ENCODE peak calls at places on chromosomes 16 and 17, in nine cellular contexts. One of them, this sample, is unnamed.

GRCh38 chr16:87056083-87056482 is 261.1 kb downstream of the C16orf95 start:
- DNase-seq in GM23338: no peak
- DNase-seq in HL-60: no peak
- DNase-seq in HepG2: no peak
- DNase-seq in SK-N-SH: no peak
- DNase-seq in GM12878: no peak
- DNase-seq in HCT116: no peak
- DNase-seq in Panc1: no peak
- DNase-seq in K562: no peak
- DNase-seq in this sample: no peak

GRCh38 chr16:4327782-4328579 is 12.1 kb downstream of the GLIS2 start:
- DNase-seq in K562: peak; percentile 49
- DNase-seq in SK-N-SH: peak; percentile 95
- DNase-seq in Panc1: no peak
- DNase-seq in HL-60: no peak
- DNase-seq in GM12878: no peak
- DNase-seq in HCT116: no peak
- DNase-seq in HepG2: peak; percentile 86
- DNase-seq in GM23338: peak; percentile 95
- DNase-seq in this sample: no peak

GRCh38 chr17:5706835-5707234 is 122.5 kb upstream of the NLRP1 start:
- DNase-seq in SK-N-SH: peak; percentile 56
- DNase-seq in Panc1: peak; percentile 45
- DNase-seq in GM12878: peak; percentile 8
- DNase-seq in HCT116: peak; percentile 33
- DNase-seq in HL-60: no peak
- DNase-seq in GM23338: peak; percentile 92
- DNase-seq in K562: peak; percentile 51
- DNase-seq in HepG2: peak; percentile 35
- DNase-seq in this sample: peak; percentile 69

GRCh38 chr16:1902547-1903219 is 15.5 kb downstream of the HS3ST6 start:
- DNase-seq in K562: no peak
- DNase-seq in GM12878: no peak
- DNase-seq in HL-60: no peak
- DNase-seq in Panc1: no peak
- DNase-seq in GM23338: no peak
- DNase-seq in SK-N-SH: peak; percentile 48
- DNase-seq in HCT116: no peak
- DNase-seq in HepG2: no peak
- DNase-seq in this sample: no peak

GRCh38 chr17:81432873-81433451 is 37.7 kb downstream of the BAHCC1 start:
- DNase-seq in GM23338: no peak
- DNase-seq in Panc1: no peak
- DNase-seq in K562: no peak
- DNase-seq in GM12878: no peak
- DNase-seq in SK-N-SH: no peak
- DNase-seq in HepG2: no peak
- DNase-seq in HCT116: no peak
- DNase-seq in HL-60: no peak
- DNase-seq in this sample: peak; percentile 56

GRCh38 chr17:66817750-66818149 is 17.2 kb upstream of the CACNG5 start:
- DNase-seq in HL-60: no peak
- DNase-seq in HepG2: no peak
- DNase-seq in GM12878: no peak
- DNase-seq in HCT116: no peak
- DNase-seq in Panc1: no peak
- DNase-seq in GM23338: no peak
- DNase-seq in K562: no peak
- DNase-seq in SK-N-SH: no peak
- DNase-seq in this sample: no peak

GRCh38 chr16:47732122-47732805 is 271.1 kb downstream of the PHKB start:
- DNase-seq in K562: no peak
- DNase-seq in SK-N-SH: no peak
- DNase-seq in GM12878: no peak
- DNase-seq in HCT116: peak; percentile 42
- DNase-seq in GM23338: peak; percentile 2
- DNase-seq in HL-60: peak; percentile 51
- DNase-seq in Panc1: peak; percentile 57
- DNase-seq in HepG2: no peak
- DNase-seq in this sample: peak; percentile 12

GRCh38 chr17:30112794-30113193 is 3.8 kb upstream of the NSRP1 start:
- DNase-seq in HL-60: no peak
- DNase-seq in GM12878: no peak
- DNase-seq in HCT116: no peak
- DNase-seq in HepG2: no peak
- DNase-seq in GM23338: no peak
- DNase-seq in Panc1: no peak
- DNase-seq in K562: no peak
- DNase-seq in SK-N-SH: no peak
- DNase-seq in this sample: no peak

GRCh38 chr17:82445542-82445941 is 5.0 kb downstream of the CYBC1 start:
- DNase-seq in SK-N-SH: peak; percentile 36
- DNase-seq in HepG2: no peak
- DNase-seq in Panc1: no peak
- DNase-seq in HL-60: no peak
- DNase-seq in GM23338: no peak
- DNase-seq in GM12878: no peak
- DNase-seq in HCT116: no peak
- DNase-seq in K562: no peak
- DNase-seq in this sample: no peak

GRCh38 chr17:82446124-82446523 is 4.4 kb downstream of the CYBC1 start:
- DNase-seq in GM23338: no peak
- DNase-seq in Panc1: no peak
- DNase-seq in K562: no peak
- DNase-seq in HCT116: no peak
- DNase-seq in GM12878: no peak
- DNase-seq in HepG2: no peak
- DNase-seq in SK-N-SH: no peak
- DNase-seq in HL-60: no peak
- DNase-seq in this sample: no peak

GRCh38 chr17:82443465-82444283 is 6.9 kb downstream of the CYBC1 start:
- DNase-seq in K562: no peak
- DNase-seq in GM23338: no peak
- DNase-seq in HCT116: no peak
- DNase-seq in SK-N-SH: no peak
- DNase-seq in Panc1: no peak
- DNase-seq in HL-60: no peak
- DNase-seq in GM12878: no peak
- DNase-seq in HepG2: no peak
- DNase-seq in this sample: no peak

GRCh38 chr17:82444284-82444893 is 6.2 kb downstream of the CYBC1 start:
- DNase-seq in SK-N-SH: peak; percentile 28
- DNase-seq in HL-60: no peak
- DNase-seq in HCT116: no peak
- DNase-seq in HepG2: no peak
- DNase-seq in Panc1: no peak
- DNase-seq in GM12878: no peak
- DNase-seq in GM23338: no peak
- DNase-seq in K562: no peak
- DNase-seq in this sample: no peak

GRCh38 chr17:82444941-82445521 is 5.5 kb downstream of the CYBC1 start:
- DNase-seq in SK-N-SH: peak; percentile 41
- DNase-seq in GM12878: no peak
- DNase-seq in HCT116: no peak
- DNase-seq in Panc1: no peak
- DNase-seq in HepG2: no peak
- DNase-seq in GM23338: no peak
- DNase-seq in K562: no peak
- DNase-seq in HL-60: no peak
- DNase-seq in this sample: no peak
- TF ChIP-seq REST in SK-N-SH: no peak
- TF ChIP-seq REST in GM12878: no peak
- TF ChIP-seq REST in HCT116: no peak
- TF ChIP-seq REST in Panc1: no peak
- TF ChIP-seq REST in HepG2: no peak
- TF ChIP-seq REST in GM23338: no peak
- TF ChIP-seq REST in K562: no peak
- TF ChIP-seq REST in HL-60: no peak
- TF ChIP-seq REST in this sample: no peak

GRCh38 chr16:82061861-82062525 is 26.9 kb downstream of the HSD17B2 start:
- DNase-seq in GM12878: no peak
- DNase-seq in HL-60: peak; percentile 10
- DNase-seq in K562: peak; percentile 48
- DNase-seq in GM23338: peak; percentile 53
- DNase-seq in SK-N-SH: peak; percentile 13
- DNase-seq in HCT116: peak; percentile 64
- DNase-seq in HepG2: no peak
- DNase-seq in Panc1: no peak
- DNase-seq in this sample: peak; percentile 47
- TF ChIP-seq REST in GM12878: no peak
- TF ChIP-seq REST in HL-60: no peak
- TF ChIP-seq REST in K562: no peak
- TF ChIP-seq REST in GM23338: no peak
- TF ChIP-seq REST in SK-N-SH: no peak
- TF ChIP-seq REST in HCT116: no peak
- TF ChIP-seq REST in HepG2: no peak
- TF ChIP-seq REST in Panc1: no peak
- TF ChIP-seq REST in this sample: no peak

GRCh38 chr17:19249681-19250080 is 12.5 kb downstream of the EPN2 start:
- DNase-seq in GM12878: no peak
- DNase-seq in HL-60: no peak
- DNase-seq in HCT116: no peak
- DNase-seq in Panc1: no peak
- DNase-seq in SK-N-SH: no peak
- DNase-seq in HepG2: no peak
- DNase-seq in GM23338: no peak
- DNase-seq in K562: no peak
- DNase-seq in this sample: no peak

GRCh38 chr17:19247423-19247822 is 10.3 kb downstream of the EPN2 start:
- DNase-seq in GM23338: no peak
- DNase-seq in Panc1: no peak
- DNase-seq in SK-N-SH: peak; percentile 39
- DNase-seq in HCT116: no peak
- DNase-seq in HL-60: no peak
- DNase-seq in HepG2: no peak
- DNase-seq in K562: no peak
- DNase-seq in GM12878: no peak
- DNase-seq in this sample: no peak

GRCh38 chr17:19250421-19251141 is 13.4 kb downstream of the EPN2 start:
- DNase-seq in HCT116: no peak
- DNase-seq in Panc1: no peak
- DNase-seq in SK-N-SH: peak; percentile 32
- DNase-seq in HL-60: no peak
- DNase-seq in GM12878: no peak
- DNase-seq in GM23338: no peak
- DNase-seq in K562: no peak
- DNase-seq in HepG2: no peak
- DNase-seq in this sample: no peak

GRCh38 chr17:19248149-19248922 is 11.2 kb downstream of the EPN2 start:
- DNase-seq in HL-60: no peak
- DNase-seq in GM23338: no peak
- DNase-seq in Panc1: no peak
- DNase-seq in K562: peak; percentile 44
- DNase-seq in HCT116: no peak
- DNase-seq in HepG2: no peak
- DNase-seq in GM12878: no peak
- DNase-seq in SK-N-SH: no peak
- DNase-seq in this sample: no peak

GRCh38 chr17:19248923-19249574 is 11.9 kb downstream of the EPN2 start:
- DNase-seq in GM12878: no peak
- DNase-seq in HepG2: no peak
- DNase-seq in GM23338: no peak
- DNase-seq in HCT116: no peak
- DNase-seq in SK-N-SH: no peak
- DNase-seq in HL-60: no peak
- DNase-seq in Panc1: no peak
- DNase-seq in K562: no peak
- DNase-seq in this sample: no peak
- TF ChIP-seq REST in GM12878: no peak
- TF ChIP-seq REST in HepG2: no peak
- TF ChIP-seq REST in GM23338: no peak
- TF ChIP-seq REST in HCT116: no peak
- TF ChIP-seq REST in SK-N-SH: no peak
- TF ChIP-seq REST in HL-60: no peak
- TF ChIP-seq REST in Panc1: no peak
- TF ChIP-seq REST in K562: no peak
- TF ChIP-seq REST in this sample: no peak

GRCh38 chr17:31508310-31509094 is 117.0 kb downstream of the RAB11FIP4 start:
- DNase-seq in GM23338: peak; percentile 73
- DNase-seq in SK-N-SH: no peak
- DNase-seq in Panc1: no peak
- DNase-seq in GM12878: peak; percentile 69
- DNase-seq in HepG2: peak; percentile 32
- DNase-seq in HCT116: no peak
- DNase-seq in K562: peak; percentile 30
- DNase-seq in HL-60: no peak
- DNase-seq in this sample: peak; percentile 41
- TF ChIP-seq REST in GM23338: no peak
- TF ChIP-seq REST in SK-N-SH: no peak
- TF ChIP-seq REST in Panc1: no peak
- TF ChIP-seq REST in GM12878: no peak
- TF ChIP-seq REST in HepG2: no peak
- TF ChIP-seq REST in HCT116: no peak
- TF ChIP-seq REST in K562: no peak
- TF ChIP-seq REST in HL-60: no peak
- TF ChIP-seq REST in this sample: no peak

DNA sequence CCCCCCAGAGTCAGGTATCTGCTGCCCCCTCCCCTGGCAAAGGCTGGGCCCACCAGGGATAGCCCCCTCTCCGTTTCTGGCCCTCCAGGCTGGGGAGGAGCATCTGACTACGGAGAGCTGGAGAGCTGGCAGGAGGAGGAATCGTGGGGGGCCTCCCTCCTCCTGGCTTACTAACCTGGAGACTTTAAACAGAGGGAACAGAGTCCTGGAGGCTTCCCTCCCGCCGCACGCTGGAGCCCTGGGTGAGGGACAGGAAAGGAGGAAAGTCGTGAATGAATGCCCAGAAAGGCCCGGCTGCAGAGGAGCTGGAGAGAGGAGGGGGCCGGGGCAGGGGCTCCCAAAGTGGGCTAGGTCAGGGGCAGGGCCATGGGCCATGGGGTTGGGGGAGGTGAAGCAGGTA is 9.9 kb downstream of the SRCIN1 start:
- DNase-seq in HL-60: no peak
- DNase-seq in GM23338: no peak
- DNase-seq in HepG2: no peak
- DNase-seq in SK-N-SH: no peak
- DNase-seq in GM12878: no peak
- DNase-seq in Panc1: no peak
- DNase-seq in HCT116: no peak
- DNase-seq in K562: no peak
- DNase-seq in this sample: no peak
- TF ChIP-seq REST in HL-60: no peak
- TF ChIP-seq REST in GM23338: no peak
- TF ChIP-seq REST in HepG2: no peak
- TF ChIP-seq REST in SK-N-SH: no peak
- TF ChIP-seq REST in GM12878: no peak
- TF ChIP-seq REST in Panc1: no peak
- TF ChIP-seq REST in HCT116: no peak
- TF ChIP-seq REST in K562: no peak
- TF ChIP-seq REST in this sample: no peak

GRCh38 chr17:42704495-42705494 is 22.5 kb downstream of the CNTNAP1 start:
- DNase-seq in HepG2: no peak
- DNase-seq in SK-N-SH: no peak
- DNase-seq in HCT116: no peak
- DNase-seq in Panc1: no peak
- DNase-seq in K562: no peak
- DNase-seq in GM12878: peak; percentile 94
- DNase-seq in GM23338: no peak
- DNase-seq in HL-60: no peak
- DNase-seq in this sample: no peak
- TF ChIP-seq REST in HepG2: no peak
- TF ChIP-seq REST in SK-N-SH: no peak
- TF ChIP-seq REST in HCT116: no peak
- TF ChIP-seq REST in Panc1: no peak
- TF ChIP-seq REST in K562: no peak
- TF ChIP-seq REST in GM12878: peak; percentile 50
- TF ChIP-seq REST in GM23338: no peak
- TF ChIP-seq REST in HL-60: no peak
- TF ChIP-seq REST in this sample: no peak

This sample was measured in A549.